ENCODE peak calls at places on chromosomes 7 and 10, in seven cellular contexts. P is GM12891, D is glomerular endothelial cell, Y is renal cortical epithelial cell, L is sigmoid colon, G is GM06990, V is SK-N-DZ. K is an unnamed sample.

GRCh38 chr7:80591654-80592053 is 46.8 kb upstream of the CD36 start:
- DNase-seq in P (no peak), D (no peak), Y (no peak), L (no peak), G (no peak), V (no peak), K (no peak)

GRCh38 chr10:132974249-132974796 is 32.0 kb upstream of the CFAP46 start:
- DNase-seq in P (no peak), D (no peak), Y (no peak), L (peak), G (no peak), V (no peak), K (peak)

GRCh38 chr10:86337121-86337601 is 29.4 kb downstream of the GRID1 start:
- DNase-seq in P (no peak), D (no peak), Y (no peak), L (peak), G (no peak), V (no peak), K (peak)

GRCh38 chr10:114255227-114255626 is 16.2 kb downstream of the VWA2 start:
- DNase-seq in P (no peak), D (no peak), Y (no peak), L (no peak), G (no peak), V (no peak), K (no peak)

GRCh38 chr10:94011296-94011695 is 17.6 kb downstream of the PLCE1 start:
- DNase-seq in P (no peak), D (no peak), Y (no peak), L (no peak), G (no peak), V (no peak), K (no peak)

GRCh38 chr7:156434706-156435105 is 205.9 kb upstream of the RNF32 start:
- DNase-seq in P (no peak), D (no peak), Y (no peak), L (no peak), G (no peak), V (no peak), K (no peak)

GRCh38 chr7:36186841-36187240 is 33.8 kb downstream of the EEPD1 start:
- DNase-seq in P (no peak), D (no peak), Y (no peak), L (no peak), G (no peak), V (no peak), K (no peak)

GRCh38 chr7:91050677-91051076 is 213.6 kb upstream of the FZD1 start:
- DNase-seq in P (no peak), D (no peak), Y (no peak), L (no peak), G (no peak), V (no peak), K (no peak)

GRCh38 chr10:67606572-67606971 is 89.4 kb downstream of the CTNNA3 start:
- DNase-seq in P (no peak), D (no peak), Y (peak), L (no peak), G (no peak), V (no peak), K (no peak)

GRCh38 chr7:99679400-99680191 is at the start of gene CYP3A5:
- DNase-seq in P (no peak), D (no peak), Y (peak), L (peak), G (no peak), V (peak), K (no peak)

GRCh38 chr7:24956021-24956420 is 24.0 kb downstream of the OSBPL3 start:
- DNase-seq in P (no peak), D (no peak), Y (peak), L (no peak), G (no peak), V (no peak), K (no peak)

GRCh38 chr7:143048827-143049226 is 3.3 kb upstream of the OR6V1 start:
- DNase-seq in P (no peak), D (no peak), Y (no peak), L (no peak), G (no peak), V (no peak), K (no peak)

GRCh38 chr7:593324-594115 is 73.9 kb upstream of the PDGFA start:
- DNase-seq in P (peak), D (no peak), Y (no peak), L (no peak), G (peak), V (no peak), K (no peak)

GRCh38 chr10:17607603-17608332 is 9.4 kb downstream of the HACD1 start:
- DNase-seq in P (no peak), D (no peak), Y (peak), L (no peak), G (peak), V (peak), K (no peak)

GRCh38 chr7:17870406-17870805 is 69.9 kb downstream of the SNX13 start:
- DNase-seq in P (no peak), D (no peak), Y (no peak), L (no peak), G (no peak), V (no peak), K (no peak)

GRCh38 chr7:80711521-80711920 is 73.1 kb downstream of the CD36 start:
- DNase-seq in P (no peak), D (no peak), Y (peak), L (no peak), G (no peak), V (no peak), K (no peak)

GRCh38 chr10:33005322-33006282 is 47.6 kb upstream of the ITGB1 start:
- DNase-seq in P (no peak), D (no peak), Y (peak), L (peak), G (no peak), V (peak), K (peak)

GRCh38 chr10:93475871-93476270 is 6.3 kb downstream of the MYOF start:
- DNase-seq in P (no peak), D (no peak), Y (peak), L (no peak), G (no peak), V (no peak), K (no peak)

GRCh38 chr7:134891262-134892001 is 94.9 kb upstream of the AGBL3 start:
- DNase-seq in P (no peak), D (no peak), Y (peak), L (peak), G (no peak), V (peak), K (no peak)

K was measured in spleen.